ENCODE peak calls at places on chromosome 1, in eight cellular contexts. One of them, this sample, is unnamed.
A peak's percentile ranks its signal among the peaks of the same experiment; 100 is the strongest.

GRCh38 chr1:182616130-182617074 is 12.2 kb upstream of the RGS16 start:
- DNase-seq in Calu3: peak; percentile 49
- DNase-seq in NCI-H1105 treated with DMSO at 0.1 percent for 48 hours: peak; percentile 91
- DNase-seq in RWPE1: no peak
- DNase-seq in stimulated activated CD8-positive, alpha-beta memory T cell treated with anti-CD3 and anti-CD28 coated beads, Interleukin-15, amount 100 ng/mL, for 4 hours: peak; percentile 79
- DNase-seq in psoas muscle: peak; percentile 76
- DNase-seq in HT1080: peak; percentile 69
- DNase-seq in dermis blood vessel endothelial cell: no peak
- DNase-seq in this sample: peak; percentile 76

GRCh38 chr1:206541236-206541833 is 34.0 kb downstream of the RASSF5 start:
- DNase-seq in psoas muscle: no peak
- DNase-seq in NCI-H1105 treated with DMSO at 0.1 percent for 48 hours: no peak
- DNase-seq in RWPE1: no peak
- DNase-seq in dermis blood vessel endothelial cell: no peak
- DNase-seq in Calu3: no peak
- DNase-seq in HT1080: no peak
- DNase-seq in stimulated activated CD8-positive, alpha-beta memory T cell treated with anti-CD3 and anti-CD28 coated beads, Interleukin-15, amount 100 ng/mL, for 4 hours: no peak
- DNase-seq in this sample: no peak

GRCh38 chr1:111846842-111847241 is 91.1 kb downstream of the DDX20 start:
- DNase-seq in NCI-H1105 treated with DMSO at 0.1 percent for 48 hours: no peak
- DNase-seq in psoas muscle: no peak
- DNase-seq in HT1080: no peak
- DNase-seq in Calu3: no peak
- DNase-seq in stimulated activated CD8-positive, alpha-beta memory T cell treated with anti-CD3 and anti-CD28 coated beads, Interleukin-15, amount 100 ng/mL, for 4 hours: no peak
- DNase-seq in RWPE1: no peak
- DNase-seq in dermis blood vessel endothelial cell: no peak
- DNase-seq in this sample: no peak

GRCh38 chr1:44484155-44484688 is 79.2 kb downstream of the RNF220 start:
- DNase-seq in Calu3: no peak
- DNase-seq in dermis blood vessel endothelial cell: peak; percentile 69
- DNase-seq in stimulated activated CD8-positive, alpha-beta memory T cell treated with anti-CD3 and anti-CD28 coated beads, Interleukin-15, amount 100 ng/mL, for 4 hours: no peak
- DNase-seq in HT1080: peak; percentile 31
- DNase-seq in NCI-H1105 treated with DMSO at 0.1 percent for 48 hours: no peak
- DNase-seq in RWPE1: no peak
- DNase-seq in psoas muscle: no peak
- DNase-seq in this sample: no peak

GRCh38 chr1:3186526-3186921 is 117.5 kb downstream of the PRDM16 start:
- DNase-seq in stimulated activated CD8-positive, alpha-beta memory T cell treated with anti-CD3 and anti-CD28 coated beads, Interleukin-15, amount 100 ng/mL, for 4 hours: no peak
- DNase-seq in dermis blood vessel endothelial cell: peak; percentile 21
- DNase-seq in NCI-H1105 treated with DMSO at 0.1 percent for 48 hours: no peak
- DNase-seq in Calu3: no peak
- DNase-seq in HT1080: peak; percentile 7
- DNase-seq in psoas muscle: peak; percentile 60
- DNase-seq in RWPE1: peak; percentile 9
- DNase-seq in this sample: no peak

GRCh38 chr1:241591317-241591716 is 48.9 kb downstream of the CHML start:
- DNase-seq in Calu3: peak; percentile 55
- DNase-seq in HT1080: peak; percentile 74
- DNase-seq in NCI-H1105 treated with DMSO at 0.1 percent for 48 hours: no peak
- DNase-seq in psoas muscle: no peak
- DNase-seq in dermis blood vessel endothelial cell: no peak
- DNase-seq in RWPE1: peak; percentile 61
- DNase-seq in stimulated activated CD8-positive, alpha-beta memory T cell treated with anti-CD3 and anti-CD28 coated beads, Interleukin-15, amount 100 ng/mL, for 4 hours: no peak
- DNase-seq in this sample: no peak

GRCh38 chr1:203557958-203558760 is 64.2 kb downstream of the OPTC start:
- DNase-seq in HT1080: peak; percentile 97
- DNase-seq in Calu3: peak; percentile 25
- DNase-seq in NCI-H1105 treated with DMSO at 0.1 percent for 48 hours: no peak
- DNase-seq in psoas muscle: peak; percentile 67
- DNase-seq in stimulated activated CD8-positive, alpha-beta memory T cell treated with anti-CD3 and anti-CD28 coated beads, Interleukin-15, amount 100 ng/mL, for 4 hours: no peak
- DNase-seq in RWPE1: peak; percentile 96
- DNase-seq in dermis blood vessel endothelial cell: peak; percentile 16
- DNase-seq in this sample: no peak

GRCh38 chr1:12666141-12666735 is 22.4 kb downstream of the AADACL4 start:
- DNase-seq in HT1080: no peak
- DNase-seq in RWPE1: no peak
- DNase-seq in NCI-H1105 treated with DMSO at 0.1 percent for 48 hours: no peak
- DNase-seq in Calu3: no peak
- DNase-seq in stimulated activated CD8-positive, alpha-beta memory T cell treated with anti-CD3 and anti-CD28 coated beads, Interleukin-15, amount 100 ng/mL, for 4 hours: no peak
- DNase-seq in psoas muscle: no peak
- DNase-seq in dermis blood vessel endothelial cell: peak; percentile 38
- DNase-seq in this sample: no peak

GRCh38 chr1:182301467-182302198 is 90.0 kb downstream of the GLUL start:
- DNase-seq in HT1080: peak; percentile 53
- DNase-seq in Calu3: peak; percentile 57
- DNase-seq in RWPE1: no peak
- DNase-seq in stimulated activated CD8-positive, alpha-beta memory T cell treated with anti-CD3 and anti-CD28 coated beads, Interleukin-15, amount 100 ng/mL, for 4 hours: no peak
- DNase-seq in NCI-H1105 treated with DMSO at 0.1 percent for 48 hours: peak; percentile 4
- DNase-seq in dermis blood vessel endothelial cell: no peak
- DNase-seq in psoas muscle: no peak
- DNase-seq in this sample: no peak

GRCh38 chr1:67162954-67163353 is 3.3 kb upstream of the IL23R start:
- DNase-seq in psoas muscle: no peak
- DNase-seq in stimulated activated CD8-positive, alpha-beta memory T cell treated with anti-CD3 and anti-CD28 coated beads, Interleukin-15, amount 100 ng/mL, for 4 hours: no peak
- DNase-seq in dermis blood vessel endothelial cell: no peak
- DNase-seq in RWPE1: peak; percentile 86
- DNase-seq in Calu3: no peak
- DNase-seq in HT1080: peak; percentile 98
- DNase-seq in NCI-H1105 treated with DMSO at 0.1 percent for 48 hours: no peak
- DNase-seq in this sample: no peak

This sample was measured in activated T-helper 1 cell treated with Interleukin-2 at 50 U/mL for 16 hours.